ENCODE peak calls at places on chromosomes 13 and 19, in eight cellular contexts. One of them, this sample, is unnamed.

GRCh38 chr13:85191996-85192395 is 607.2 kb downstream of the SLITRK6 start:
- DNase-seq in mesendoderm: no peak
- DNase-seq in AG04450: no peak
- DNase-seq in Peyer's patch: no peak
- DNase-seq in CD4-positive, alpha-beta T cell: no peak
- DNase-seq in CD8-positive, alpha-beta memory T cell: no peak
- DNase-seq in upper lobe of left lung: no peak
- DNase-seq in suprapubic skin: no peak
- DNase-seq in this sample: no peak

GRCh38 chr19:9431475-9431874 is 3.9 kb downstream of the ZNF266 start:
- DNase-seq in mesendoderm: peak; percentile 83
- DNase-seq in AG04450: no peak
- DNase-seq in Peyer's patch: no peak
- DNase-seq in CD4-positive, alpha-beta T cell: no peak
- DNase-seq in CD8-positive, alpha-beta memory T cell: peak; percentile 39
- DNase-seq in upper lobe of left lung: no peak
- DNase-seq in suprapubic skin: no peak
- DNase-seq in this sample: no peak

GRCh38 chr19:41616785-41617621 is 9.9 kb downstream of the CEACAM4 start:
- DNase-seq in mesendoderm: peak; percentile 23
- DNase-seq in AG04450: no peak
- DNase-seq in Peyer's patch: no peak
- DNase-seq in CD4-positive, alpha-beta T cell: no peak
- DNase-seq in CD8-positive, alpha-beta memory T cell: no peak
- DNase-seq in upper lobe of left lung: no peak
- DNase-seq in suprapubic skin: no peak
- DNase-seq in this sample: no peak

GRCh38 chr13:79492313-79492798 is 11.4 kb downstream of the NDFIP2 start:
- DNase-seq in mesendoderm: peak; percentile 61
- DNase-seq in AG04450: no peak
- DNase-seq in Peyer's patch: no peak
- DNase-seq in CD4-positive, alpha-beta T cell: no peak
- DNase-seq in CD8-positive, alpha-beta memory T cell: no peak
- DNase-seq in upper lobe of left lung: no peak
- DNase-seq in suprapubic skin: no peak
- DNase-seq in this sample: no peak

GRCh38 chr19:43763473-43763939 is 8.7 kb upstream of the SMG9 start:
- DNase-seq in mesendoderm: no peak
- DNase-seq in AG04450: no peak
- DNase-seq in Peyer's patch: no peak
- DNase-seq in CD4-positive, alpha-beta T cell: no peak
- DNase-seq in CD8-positive, alpha-beta memory T cell: no peak
- DNase-seq in upper lobe of left lung: no peak
- DNase-seq in suprapubic skin: no peak
- DNase-seq in this sample: no peak

GRCh38 chr13:96636310-96636709 is 358.0 kb downstream of the OXGR1 start:
- DNase-seq in mesendoderm: no peak
- DNase-seq in AG04450: no peak
- DNase-seq in Peyer's patch: no peak
- DNase-seq in CD4-positive, alpha-beta T cell: no peak
- DNase-seq in CD8-positive, alpha-beta memory T cell: no peak
- DNase-seq in upper lobe of left lung: no peak
- DNase-seq in suprapubic skin: no peak
- DNase-seq in this sample: no peak

GRCh38 chr19:5627395-5627904 is 4.6 kb downstream of the SAFB start:
- DNase-seq in mesendoderm: peak; percentile 47
- DNase-seq in AG04450: no peak
- DNase-seq in Peyer's patch: peak; percentile 76
- DNase-seq in CD4-positive, alpha-beta T cell: no peak
- DNase-seq in CD8-positive, alpha-beta memory T cell: no peak
- DNase-seq in upper lobe of left lung: no peak
- DNase-seq in suprapubic skin: no peak
- DNase-seq in this sample: no peak

GRCh38 chr19:23312515-23312914 is 62.3 kb upstream of the ZNF724 start:
- DNase-seq in mesendoderm: no peak
- DNase-seq in AG04450: no peak
- DNase-seq in Peyer's patch: no peak
- DNase-seq in CD4-positive, alpha-beta T cell: no peak
- DNase-seq in CD8-positive, alpha-beta memory T cell: no peak
- DNase-seq in upper lobe of left lung: no peak
- DNase-seq in suprapubic skin: no peak
- DNase-seq in this sample: no peak

GRCh38 chr19:10797541-10798256 is 38.3 kb downstream of the TMED1 start:
- DNase-seq in mesendoderm: no peak
- DNase-seq in AG04450: no peak
- DNase-seq in Peyer's patch: peak; percentile 49
- DNase-seq in CD4-positive, alpha-beta T cell: peak; percentile 53
- DNase-seq in CD8-positive, alpha-beta memory T cell: peak; percentile 94
- DNase-seq in upper lobe of left lung: no peak
- DNase-seq in suprapubic skin: no peak
- DNase-seq in this sample: peak; percentile 22

GRCh38 chr19:46958542-46958941 is 61.1 kb upstream of the NPAS1 start:
- DNase-seq in mesendoderm: peak; percentile 29
- DNase-seq in AG04450: no peak
- DNase-seq in Peyer's patch: no peak
- DNase-seq in CD4-positive, alpha-beta T cell: no peak
- DNase-seq in CD8-positive, alpha-beta memory T cell: no peak
- DNase-seq in upper lobe of left lung: no peak
- DNase-seq in suprapubic skin: no peak
- DNase-seq in this sample: no peak

GRCh38 chr19:19304186-19304975 is 15.9 kb downstream of the SUGP1 start:
- DNase-seq in mesendoderm: no peak
- DNase-seq in AG04450: no peak
- DNase-seq in Peyer's patch: no peak
- DNase-seq in CD4-positive, alpha-beta T cell: no peak
- DNase-seq in CD8-positive, alpha-beta memory T cell: no peak
- DNase-seq in upper lobe of left lung: no peak
- DNase-seq in suprapubic skin: no peak
- DNase-seq in this sample: no peak

GRCh38 chr13:38582133-38582532 is 104.7 kb upstream of the FREM2 start:
- DNase-seq in mesendoderm: peak; percentile 59
- DNase-seq in AG04450: no peak
- DNase-seq in Peyer's patch: no peak
- DNase-seq in CD4-positive, alpha-beta T cell: no peak
- DNase-seq in CD8-positive, alpha-beta memory T cell: no peak
- DNase-seq in upper lobe of left lung: no peak
- DNase-seq in suprapubic skin: no peak
- DNase-seq in this sample: no peak

GRCh38 chr19:8473652-8474476 is 28.6 kb downstream of the PRAM1 start:
- DNase-seq in mesendoderm: no peak
- DNase-seq in AG04450: no peak
- DNase-seq in Peyer's patch: peak; percentile 45
- DNase-seq in CD4-positive, alpha-beta T cell: no peak
- DNase-seq in CD8-positive, alpha-beta memory T cell: no peak
- DNase-seq in upper lobe of left lung: no peak
- DNase-seq in suprapubic skin: no peak
- DNase-seq in this sample: no peak

GRCh38 chr13:101576452-101576851 is 124.0 kb downstream of the ITGBL1 start:
- DNase-seq in mesendoderm: no peak
- DNase-seq in AG04450: peak; percentile 37
- DNase-seq in Peyer's patch: no peak
- DNase-seq in CD4-positive, alpha-beta T cell: no peak
- DNase-seq in CD8-positive, alpha-beta memory T cell: no peak
- DNase-seq in upper lobe of left lung: no peak
- DNase-seq in suprapubic skin: no peak
- DNase-seq in this sample: no peak

GRCh38 chr13:75312884-75313520 is 169.0 kb downstream of the TBC1D4 start:
- DNase-seq in mesendoderm: no peak
- DNase-seq in AG04450: no peak
- DNase-seq in Peyer's patch: no peak
- DNase-seq in CD4-positive, alpha-beta T cell: peak; percentile 8
- DNase-seq in CD8-positive, alpha-beta memory T cell: no peak
- DNase-seq in upper lobe of left lung: no peak
- DNase-seq in suprapubic skin: no peak
- DNase-seq in this sample: no peak

GRCh38 chr13:103883152-103883551 is 816.9 kb upstream of the SLC10A2 start:
- DNase-seq in mesendoderm: peak; percentile 94
- DNase-seq in AG04450: peak; percentile 89
- DNase-seq in Peyer's patch: no peak
- DNase-seq in CD4-positive, alpha-beta T cell: no peak
- DNase-seq in CD8-positive, alpha-beta memory T cell: no peak
- DNase-seq in upper lobe of left lung: peak; percentile 87
- DNase-seq in suprapubic skin: peak; percentile 91
- DNase-seq in this sample: peak; percentile 91

GRCh38 chr19:5434970-5435641 is 20.1 kb upstream of the ZNRF4 start:
- DNase-seq in mesendoderm: peak; percentile 58
- DNase-seq in AG04450: peak; percentile 46
- DNase-seq in Peyer's patch: no peak
- DNase-seq in CD4-positive, alpha-beta T cell: no peak
- DNase-seq in CD8-positive, alpha-beta memory T cell: no peak
- DNase-seq in upper lobe of left lung: no peak
- DNase-seq in suprapubic skin: no peak
- DNase-seq in this sample: peak; percentile 67

GRCh38 chr13:41054919-41055619 is 6.2 kb upstream of the WBP4 start:
- DNase-seq in mesendoderm: peak; percentile 52
- DNase-seq in AG04450: no peak
- DNase-seq in Peyer's patch: no peak
- DNase-seq in CD4-positive, alpha-beta T cell: no peak
- DNase-seq in CD8-positive, alpha-beta memory T cell: no peak
- DNase-seq in upper lobe of left lung: no peak
- DNase-seq in suprapubic skin: no peak
- DNase-seq in this sample: no peak

GRCh38 chr19:15562861-15563260 is 52.2 kb upstream of the CYP4F8 start:
- DNase-seq in mesendoderm: no peak
- DNase-seq in AG04450: peak; percentile 11
- DNase-seq in Peyer's patch: no peak
- DNase-seq in CD4-positive, alpha-beta T cell: no peak
- DNase-seq in CD8-positive, alpha-beta memory T cell: no peak
- DNase-seq in upper lobe of left lung: no peak
- DNase-seq in suprapubic skin: no peak
- DNase-seq in this sample: no peak

DNA sequence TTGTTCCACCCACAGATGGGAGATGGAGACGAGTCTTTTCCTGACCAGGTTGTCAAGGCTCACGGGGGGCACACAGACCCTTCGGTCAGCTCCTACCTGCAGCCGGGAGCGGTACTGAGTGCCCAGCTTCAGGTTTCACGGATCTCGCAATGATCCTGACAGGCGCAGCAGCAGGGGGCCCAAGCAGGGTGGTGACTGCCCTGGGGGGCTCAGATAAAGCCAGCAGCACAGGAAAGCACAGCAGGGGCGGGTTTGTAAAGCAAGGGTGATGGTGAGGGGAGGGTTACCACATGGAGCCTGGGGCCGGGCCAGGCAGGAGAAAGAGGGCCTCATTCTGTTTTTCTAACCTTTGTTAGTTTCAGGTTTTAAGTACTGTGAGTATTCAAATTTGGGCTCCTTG is 41.7 kb upstream of the ATP11A start:
- DNase-seq in mesendoderm: no peak
- DNase-seq in AG04450: no peak
- DNase-seq in Peyer's patch: no peak
- DNase-seq in CD4-positive, alpha-beta T cell: no peak
- DNase-seq in CD8-positive, alpha-beta memory T cell: no peak
- DNase-seq in upper lobe of left lung: no peak
- DNase-seq in suprapubic skin: no peak
- DNase-seq in this sample: no peak
- H3K27ac ChIP-seq in mesendoderm: no peak overlapping the region
- H3K27ac ChIP-seq in AG04450: no peak overlapping the region
- H3K27ac ChIP-seq in Peyer's patch: no peak overlapping the region
- H3K27ac ChIP-seq in CD4-positive, alpha-beta T cell: no peak overlapping the region
- H3K27ac ChIP-seq in CD8-positive, alpha-beta memory T cell: no peak overlapping the region
- H3K27ac ChIP-seq in upper lobe of left lung: no peak overlapping the region
- H3K27ac ChIP-seq in suprapubic skin: no peak overlapping the region
- H3K27ac ChIP-seq in this sample: no peak overlapping the region

DNA sequence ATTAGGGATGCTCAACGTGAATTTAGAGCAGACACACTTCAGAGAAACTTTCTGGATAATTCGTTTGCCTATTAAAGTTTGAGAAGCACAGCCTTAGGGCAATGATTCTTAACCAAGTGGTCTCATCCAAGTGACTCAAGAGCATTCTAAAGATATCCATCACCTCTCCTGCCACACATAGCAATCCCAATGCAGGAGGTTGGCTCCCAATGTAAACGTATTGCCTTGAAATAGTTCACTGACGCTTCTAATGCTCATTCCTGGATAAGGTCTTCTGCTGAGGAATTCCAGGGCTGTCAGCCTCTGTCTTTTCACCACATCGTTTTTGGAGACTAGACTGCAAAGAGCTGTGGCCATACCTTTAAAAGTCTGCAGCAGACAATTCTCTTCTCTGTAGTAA is 279.8 kb upstream of the DACH1 start:
- DNase-seq in mesendoderm: no peak
- DNase-seq in AG04450: no peak
- DNase-seq in Peyer's patch: no peak
- DNase-seq in CD4-positive, alpha-beta T cell: no peak
- DNase-seq in CD8-positive, alpha-beta memory T cell: no peak
- DNase-seq in upper lobe of left lung: no peak
- DNase-seq in suprapubic skin: no peak
- DNase-seq in this sample: no peak
- H3K27ac ChIP-seq in mesendoderm: no peak overlapping the region
- H3K27ac ChIP-seq in AG04450: no peak overlapping the region
- H3K27ac ChIP-seq in Peyer's patch: no peak overlapping the region
- H3K27ac ChIP-seq in CD4-positive, alpha-beta T cell: no peak overlapping the region
- H3K27ac ChIP-seq in CD8-positive, alpha-beta memory T cell: no peak overlapping the region
- H3K27ac ChIP-seq in upper lobe of left lung: no peak overlapping the region
- H3K27ac ChIP-seq in suprapubic skin: no peak overlapping the region
- H3K27ac ChIP-seq in this sample: no peak overlapping the region

GRCh38 chr13:24215732-24216131 is 55.2 kb downstream of the SPATA13 start:
- DNase-seq in mesendoderm: peak; percentile 31
- DNase-seq in AG04450: no peak
- DNase-seq in Peyer's patch: no peak
- DNase-seq in CD4-positive, alpha-beta T cell: no peak
- DNase-seq in CD8-positive, alpha-beta memory T cell: no peak
- DNase-seq in upper lobe of left lung: no peak
- DNase-seq in suprapubic skin: no peak
- DNase-seq in this sample: no peak
- H3K27ac ChIP-seq in mesendoderm: no peak overlapping the region
- H3K27ac ChIP-seq in AG04450: no peak overlapping the region
- H3K27ac ChIP-seq in Peyer's patch: peak overlapping the region; percentile 19
- H3K27ac ChIP-seq in CD4-positive, alpha-beta T cell: no peak overlapping the region
- H3K27ac ChIP-seq in CD8-positive, alpha-beta memory T cell: no peak overlapping the region
- H3K27ac ChIP-seq in upper lobe of left lung: peak overlapping the region; percentile 79
- H3K27ac ChIP-seq in suprapubic skin: peak overlapping the region; percentile 31
- H3K27ac ChIP-seq in this sample: peak overlapping the region; percentile 83

DNA sequence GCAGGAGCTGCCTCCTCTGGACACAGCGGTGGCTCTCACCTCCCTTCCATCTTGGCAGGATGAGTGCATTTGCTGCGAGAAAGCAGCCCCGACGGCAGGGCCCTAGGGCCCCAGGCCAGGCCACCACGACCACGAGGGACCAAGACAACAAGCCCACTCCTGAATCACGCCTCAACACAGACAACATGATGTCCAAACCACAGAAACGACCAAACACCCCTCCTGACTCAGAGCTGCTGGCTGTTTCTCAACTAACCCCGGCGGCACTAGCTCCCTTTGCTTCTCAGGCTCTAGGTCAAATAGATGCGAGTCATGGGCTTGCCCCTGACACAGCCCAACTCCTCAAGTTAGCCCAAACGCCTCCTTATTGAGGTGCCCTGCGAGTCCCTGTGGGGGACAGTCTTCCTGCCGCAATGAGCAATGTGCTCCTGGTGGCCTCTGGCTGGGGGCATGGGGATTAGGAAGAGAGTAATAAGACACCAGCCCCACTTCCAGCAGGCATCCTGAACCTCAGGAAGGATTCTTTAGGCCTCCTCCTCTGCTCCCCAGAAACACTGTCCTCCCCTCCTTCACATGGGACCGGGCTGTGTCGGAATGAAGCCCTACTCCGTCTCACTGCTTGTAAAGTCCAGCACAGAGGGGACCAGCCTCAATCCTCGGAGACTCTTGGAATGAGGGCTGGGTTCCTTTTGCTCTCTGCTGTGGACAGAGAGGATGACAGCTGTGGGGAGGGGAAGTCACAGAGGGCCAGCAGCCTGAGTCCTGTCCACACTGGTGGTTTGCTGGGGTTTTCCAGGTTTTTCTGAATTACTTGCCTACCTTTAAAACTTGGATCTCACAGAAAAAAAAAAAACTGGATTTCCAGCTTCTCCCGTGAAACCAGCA is 6.9 kb upstream of the ATF5 start:
- DNase-seq in mesendoderm: no peak
- DNase-seq in AG04450: peak; percentile 29
- DNase-seq in Peyer's patch: no peak
- DNase-seq in CD4-positive, alpha-beta T cell: no peak
- DNase-seq in CD8-positive, alpha-beta memory T cell: no peak
- DNase-seq in upper lobe of left lung: no peak
- DNase-seq in suprapubic skin: no peak
- DNase-seq in this sample: no peak
- H3K27ac ChIP-seq in mesendoderm: no peak overlapping the region
- H3K27ac ChIP-seq in AG04450: peak overlapping the region; percentile 70
- H3K27ac ChIP-seq in Peyer's patch: no peak overlapping the region
- H3K27ac ChIP-seq in CD4-positive, alpha-beta T cell: no peak overlapping the region
- H3K27ac ChIP-seq in CD8-positive, alpha-beta memory T cell: no peak overlapping the region
- H3K27ac ChIP-seq in upper lobe of left lung: no peak overlapping the region
- H3K27ac ChIP-seq in suprapubic skin: no peak overlapping the region
- H3K27ac ChIP-seq in this sample: no peak overlapping the region